ENCODE peak calls at places on chromosomes 13 and 19, in eight cellular contexts. O is tibial artery, D is AG04450, R is heart right ventricle, T is ascending aorta, C is GM12878, E is thyroid gland, Q is neural progenitor cell. Y is an unnamed sample. For H3K27me3, the result is how much of the 10 kb centered on the place peaks cover.

GRCh38 chr13:62357887-62358645 is 942.4 kb upstream of the PCDH20 start:
- DNase-seq in D (peak), Q (peak), E (no peak), O (no peak), T (no peak), R (no peak), C (peak), Y (peak)

GRCh38 chr13:76711515-76712182 is 174.6 kb downstream of the KCTD12 start:
- DNase-seq in E (no peak), D (peak), R (peak), T (no peak), O (peak), Q (no peak), C (no peak), Y (peak)

GRCh38 chr13:36332986-36333385 is 13.2 kb downstream of the SPART start:
- DNase-seq in E (no peak), R (no peak), T (no peak), D (no peak), Q (no peak), O (no peak), C (no peak), Y (peak)

GRCh38 chr19:11361037-11361770 is 6.0 kb downstream of the PLPPR2 start:
- DNase-seq in C (no peak), R (no peak), Q (peak), O (no peak), T (no peak), D (no peak), E (peak), Y (peak)

GRCh38 chr13:19862511-19863313 is 737 bp downstream of the ZMYM5 start:
- DNase-seq in T (peak), O (peak), R (peak), Q (peak), E (peak), D (no peak), C (no peak), Y (peak)

GRCh38 chr19:31171936-31172335 is 177.3 kb downstream of the TSHZ3 start:
- DNase-seq in C (no peak), T (no peak), Q (no peak), R (no peak), O (no peak), E (no peak), D (no peak), Y (no peak)

GRCh38 chr19:4474504-4475136 is 2.5 kb downstream of the HDGFL2 start:
- DNase-seq in E (peak), O (no peak), Q (peak), R (no peak), D (no peak), T (no peak), C (no peak), Y (peak)

GRCh38 chr19:19261350-19262189 is 11.5 kb downstream of the TM6SF2 start:
- DNase-seq in T (no peak), O (no peak), E (no peak), C (no peak), D (no peak), R (no peak), Q (peak), Y (no peak)

GRCh38 chr13:28754698-28755545 is 36.2 kb upstream of the SLC46A3 start:
- DNase-seq in C (no peak), O (no peak), D (no peak), E (no peak), T (no peak), R (peak), Q (no peak), Y (no peak)

GRCh38 chr13:34076943-34077703 is 259.2 kb downstream of the RFC3 start:
- DNase-seq in D (no peak), Q (peak), R (no peak), E (peak), T (no peak), C (no peak), O (no peak), Y (peak)

GRCh38 chr19:50008532-50008931 is 16.6 kb downstream of the VRK3 start:
- DNase-seq in D (no peak), C (no peak), O (no peak), R (no peak), E (no peak), Q (peak), T (no peak), Y (no peak)
- TF ChIP-seq CTCF in D (no peak), C (peak), O (no peak), R (peak), E (no peak), Q (peak), T (no peak), Y (peak)

DNA sequence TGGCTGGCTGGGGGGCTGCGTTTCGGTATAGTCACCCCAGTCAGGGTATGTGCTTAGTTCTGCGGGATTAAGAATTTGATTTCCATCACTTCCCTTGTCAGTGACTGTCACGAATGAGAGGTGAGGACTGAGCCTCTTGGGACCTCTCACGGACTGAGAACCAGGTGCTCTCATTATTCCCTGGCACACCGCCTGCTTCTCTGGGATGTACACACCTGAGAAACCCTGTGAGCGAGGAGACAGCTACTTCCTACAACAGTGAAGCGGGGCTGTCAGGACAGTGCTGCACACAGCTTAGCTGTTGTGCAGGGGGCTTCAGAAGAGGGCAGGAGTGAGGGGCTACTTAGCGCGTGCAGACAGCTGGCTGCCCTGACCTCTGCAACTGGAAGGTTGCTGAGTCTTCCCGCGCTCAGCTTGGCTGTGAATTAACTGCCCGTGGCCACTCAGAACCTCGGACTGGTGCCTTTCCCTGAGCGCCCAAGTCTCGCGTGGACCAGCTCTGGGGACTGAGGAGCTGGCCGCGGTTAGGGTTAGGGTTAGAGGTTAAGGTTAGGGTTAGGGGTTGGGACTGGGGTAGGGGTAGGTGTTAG is 65.3 kb upstream of the MCF2L start:
- DNase-seq in T (peak), E (peak), C (no peak), O (no peak), Q (no peak), D (no peak), R (no peak), Y (no peak)
- H3K27me3 ChIP-seq in T (under half), E (under half), C (under half), O (half or more), Q (under half), D (half or more), R (under half), Y (under half)

GRCh38 chr19:32750441-32751055 is 31.0 kb downstream of the TDRD12 start:
- DNase-seq in C (no peak), Q (no peak), O (no peak), D (no peak), T (no peak), R (no peak), E (no peak), Y (no peak)

GRCh38 chr19:32748948-32749347 is 29.4 kb downstream of the TDRD12 start:
- DNase-seq in E (no peak), R (no peak), D (no peak), C (no peak), T (no peak), Q (no peak), O (no peak), Y (no peak)

GRCh38 chr19:32751066-32751465 is 31.5 kb downstream of the TDRD12 start:
- DNase-seq in T (no peak), C (no peak), Q (no peak), O (no peak), E (no peak), R (no peak), D (no peak), Y (no peak)

GRCh38 chr19:32749361-32749760 is 29.8 kb downstream of the TDRD12 start:
- DNase-seq in R (no peak), E (no peak), O (no peak), T (no peak), Q (no peak), C (no peak), D (no peak), Y (no peak)

GRCh38 chr19:32748497-32748896 is 28.9 kb downstream of the TDRD12 start:
- DNase-seq in C (no peak), O (no peak), E (no peak), D (no peak), R (no peak), T (no peak), Q (peak), Y (no peak)
- TF ChIP-seq CTCF in C (peak), O (no peak), E (no peak), D (no peak), R (no peak), T (no peak), Q (peak), Y (no peak)

DNA sequence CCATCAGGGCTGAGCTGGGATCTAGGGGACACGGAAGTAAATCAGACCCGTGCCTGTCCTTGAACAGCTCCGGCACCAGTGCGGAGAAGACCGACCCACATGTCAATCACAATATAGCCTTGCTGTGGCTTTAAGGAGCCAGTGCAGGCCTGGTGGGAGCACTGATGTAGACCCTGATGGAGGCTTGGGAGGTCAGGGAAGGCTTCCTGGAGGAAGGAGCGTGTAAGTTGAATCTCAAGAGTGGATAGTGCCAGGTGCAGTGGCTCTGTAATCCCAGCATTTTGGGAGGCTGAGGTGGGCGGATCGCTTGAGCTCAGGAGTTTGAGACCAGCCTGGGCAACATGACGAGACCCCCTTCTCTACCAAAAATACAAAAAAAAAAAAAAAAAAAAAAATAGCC is 10.8 kb upstream of the CACNG8 start:
- DNase-seq in Q (no peak), R (no peak), E (no peak), O (no peak), C (no peak), T (no peak), D (no peak), Y (no peak)
- H3K27me3 ChIP-seq in Q (under half), R (under half), E (under half), O (under half), C (under half), T (under half), D (under half), Y (under half)

DNA sequence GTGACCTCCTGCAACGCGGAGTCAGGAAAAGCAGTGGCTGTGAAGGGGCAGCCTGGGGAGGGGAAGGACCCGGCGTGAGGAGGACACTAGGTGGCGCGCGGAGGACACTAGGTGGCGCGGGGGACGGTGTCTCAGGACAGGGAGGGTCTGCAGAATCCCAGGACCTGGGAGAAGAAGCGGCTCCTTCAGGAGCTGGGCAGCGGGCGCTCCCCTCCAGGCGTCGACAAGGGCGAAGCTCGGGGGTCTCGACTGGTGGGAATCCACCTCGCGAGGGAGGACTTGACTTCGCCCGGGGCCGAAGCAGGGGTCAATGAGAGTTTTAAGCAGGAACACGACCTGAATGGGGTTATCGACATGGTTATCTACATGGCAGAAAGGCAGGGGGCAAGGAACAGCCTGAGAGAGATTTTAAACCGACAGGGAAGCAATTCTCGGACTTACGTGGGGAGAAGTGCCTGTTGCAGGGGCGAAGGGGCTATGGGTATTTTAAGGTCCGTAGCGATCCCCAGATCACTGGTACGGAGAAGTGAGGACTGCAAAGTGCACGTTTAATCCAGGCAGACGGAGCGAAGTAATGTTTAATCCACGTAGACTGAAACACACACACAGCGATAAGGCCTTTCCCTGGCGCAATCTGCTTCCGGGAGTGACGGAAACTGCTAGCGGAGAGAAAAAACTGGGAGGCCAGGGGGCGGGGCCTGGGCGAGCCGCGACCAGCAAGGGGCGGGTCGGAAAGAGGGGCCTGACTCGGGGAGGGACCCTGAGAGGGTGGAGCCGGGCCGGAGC is at the start of gene ZNF616:
- DNase-seq in E (peak), R (peak), O (peak), Q (peak), D (peak), T (peak), C (peak), Y (peak)
- TF ChIP-seq CTCF in E (peak), R (peak), O (peak), Q (peak), D (peak), T (peak), C (peak), Y (peak)

GRCh38 chr19:45663800-45664199 is 4.2 kb upstream of the GIPR start:
- DNase-seq in R (no peak), O (no peak), T (no peak), C (no peak), D (no peak), E (no peak), Q (no peak), Y (no peak)
- H3K27me3 ChIP-seq in R (under half), O (half or more), T (under half), C (under half), D (under half), E (under half), Q (under half), Y (under half)

Y was measured in bronchial epithelial cell.